ENCODE peak calls at places on chromosome 9, in four cellular contexts. I is GM12865, V is fibroblast of the aortic adventitia, Y is upper lobe of right lung. A is an unnamed sample.

GRCh38 chr9:12266758-12267157 is 426.4 kb upstream of the TYRP1 start:
- DNase-seq in I (no peak), V (no peak), Y (no peak), A (no peak)

GRCh38 chr9:78676623-78677022 is 379.7 kb downstream of the PSAT1 start:
- DNase-seq in I (no peak), V (peak; percentile 12), Y (no peak), A (no peak)

GRCh38 chr9:100515578-100516494 is 42.9 kb downstream of the TMEFF1 start:
- DNase-seq in I (no peak), V (peak; percentile 35), Y (no peak), A (peak; percentile 61)

GRCh38 chr9:88786291-88787054 is 204.8 kb upstream of the S1PR3 start:
- DNase-seq in I (no peak), V (peak; percentile 54), Y (no peak), A (peak; percentile 77)

GRCh38 chr9:129697111-129697955 is 31.9 kb downstream of the PRRX2 start:
- DNase-seq in I (no peak), V (peak; percentile 92), Y (no peak), A (peak; percentile 66)

GRCh38 chr9:134065720-134066419 is 2.0 kb downstream of the BRD3 start:
- DNase-seq in I (peak; percentile 91), V (peak; percentile 52), Y (peak; percentile 75), A (peak; percentile 65)

GRCh38 chr9:99922711-99923030 is 16.2 kb downstream of the STX17 start:
- DNase-seq in I (no peak), V (no peak), Y (no peak), A (no peak)

GRCh38 chr9:468766-469496 is 254.3 kb downstream of the DOCK8 start:
- DNase-seq in I (peak; percentile 25), V (peak; percentile 8), Y (no peak), A (no peak)

GRCh38 chr9:110753734-110754231 is 85.2 kb downstream of the MUSK start:
- DNase-seq in I (no peak), V (peak; percentile 88), Y (no peak), A (peak; percentile 70)

GRCh38 chr9:135296783-135297715 is 182.5 kb upstream of the PPP1R26 start:
- DNase-seq in I (no peak), V (no peak), Y (no peak), A (no peak)

GRCh38 chr9:32550046-32550608 is 2.0 kb upstream of the SMIM27 start:
- DNase-seq in I (no peak), V (peak; percentile 43), Y (no peak), A (peak; percentile 51)

GRCh38 chr9:124788542-124789217 is 11.7 kb downstream of the OLFML2A start:
- DNase-seq in I (no peak), V (no peak), Y (peak; percentile 16), A (no peak)

GRCh38 chr9:109101810-109102209 is 17.9 kb downstream of the TMEM245 start:
- DNase-seq in I (peak; percentile 80), V (peak; percentile 93), Y (no peak), A (peak; percentile 97)

GRCh38 chr9:84667571-84668203 is 1.8 kb upstream of the NTRK2 start:
- DNase-seq in I (peak; percentile 26), V (peak; percentile 12), Y (no peak), A (peak; percentile 51)

GRCh38 chr9:119709431-119709830 is 340.2 kb upstream of the BRINP1 start:
- DNase-seq in I (no peak), V (no peak), Y (no peak), A (no peak)

GRCh38 chr9:109115931-109116541 is 3.7 kb downstream of the TMEM245 start:
- DNase-seq in I (no peak), V (peak; percentile 65), Y (no peak), A (peak; percentile 51)

GRCh38 chr9:122213589-122214413 is 15.0 kb downstream of the LHX6 start:
- DNase-seq in I (peak; percentile 17), V (no peak), Y (peak; percentile 63), A (no peak)

GRCh38 chr9:128127568-128127989 is at the start of gene PTGES2:
- DNase-seq in I (peak; percentile 91), V (peak; percentile 83), Y (peak; percentile 92), A (peak; percentile 86)

GRCh38 chr9:131099088-131099611 is 2.8 kb downstream of the AIF1L start:
- DNase-seq in I (no peak), V (no peak), Y (no peak), A (no peak)

GRCh38 chr9:6758418-6759113 is 793 bp downstream of the KDM4C start:
- DNase-seq in I (peak; percentile 80), V (no peak), Y (peak; percentile 76), A (peak; percentile 32)

GRCh38 chr9:130117816-130118632 is 54.2 kb upstream of the NCS1 start:
- DNase-seq in I (no peak), V (peak; percentile 66), Y (no peak), A (peak; percentile 72)

GRCh38 chr9:111866976-111867375 is 29.6 kb upstream of the UGCG start:
- DNase-seq in I (no peak), V (peak; percentile 34), Y (no peak), A (peak; percentile 86)

GRCh38 chr9:92808726-92809451 is 44.3 kb upstream of the BICD2 start:
- DNase-seq in I (peak; percentile 67), V (peak; percentile 70), Y (peak; percentile 85), A (peak; percentile 76)

GRCh38 chr9:72396247-72397091 is 31.5 kb upstream of the ZFAND5 start:
- DNase-seq in I (no peak), V (peak; percentile 53), Y (no peak), A (peak; percentile 93)

GRCh38 chr9:71819115-71819739 is 50.9 kb upstream of the CEMIP2 start:
- DNase-seq in I (peak; percentile 41), V (peak; percentile 61), Y (no peak), A (peak; percentile 15)

GRCh38 chr9:4886698-4887097 is 94.0 kb downstream of the RCL1 start:
- DNase-seq in I (peak; percentile 69), V (no peak), Y (no peak), A (no peak)

GRCh38 chr9:8867148-8867547 is 1067.6 kb upstream of the DMAC1 start:
- DNase-seq in I (no peak), V (no peak), Y (no peak), A (no peak)

GRCh38 chr9:81590688-81591087 is 98.7 kb downstream of the TLE1 start:
- DNase-seq in I (no peak), V (no peak), Y (no peak), A (no peak)
- H3K4me3 ChIP-seq in I (no peak overlapping the region), V (no peak overlapping the region), Y (no peak overlapping the region), A (no peak overlapping the region)

GRCh38 chr9:132160802-132161742 is 786 bp upstream of the NTNG2 start:
- DNase-seq in I (peak; percentile 46), V (peak; percentile 80), Y (no peak), A (peak; percentile 76)
- H3K4me3 ChIP-seq in I (no peak overlapping the region), V (peak overlapping the region; percentile 73), Y (peak overlapping the region; percentile 65), A (peak overlapping the region; percentile 40)

DNA sequence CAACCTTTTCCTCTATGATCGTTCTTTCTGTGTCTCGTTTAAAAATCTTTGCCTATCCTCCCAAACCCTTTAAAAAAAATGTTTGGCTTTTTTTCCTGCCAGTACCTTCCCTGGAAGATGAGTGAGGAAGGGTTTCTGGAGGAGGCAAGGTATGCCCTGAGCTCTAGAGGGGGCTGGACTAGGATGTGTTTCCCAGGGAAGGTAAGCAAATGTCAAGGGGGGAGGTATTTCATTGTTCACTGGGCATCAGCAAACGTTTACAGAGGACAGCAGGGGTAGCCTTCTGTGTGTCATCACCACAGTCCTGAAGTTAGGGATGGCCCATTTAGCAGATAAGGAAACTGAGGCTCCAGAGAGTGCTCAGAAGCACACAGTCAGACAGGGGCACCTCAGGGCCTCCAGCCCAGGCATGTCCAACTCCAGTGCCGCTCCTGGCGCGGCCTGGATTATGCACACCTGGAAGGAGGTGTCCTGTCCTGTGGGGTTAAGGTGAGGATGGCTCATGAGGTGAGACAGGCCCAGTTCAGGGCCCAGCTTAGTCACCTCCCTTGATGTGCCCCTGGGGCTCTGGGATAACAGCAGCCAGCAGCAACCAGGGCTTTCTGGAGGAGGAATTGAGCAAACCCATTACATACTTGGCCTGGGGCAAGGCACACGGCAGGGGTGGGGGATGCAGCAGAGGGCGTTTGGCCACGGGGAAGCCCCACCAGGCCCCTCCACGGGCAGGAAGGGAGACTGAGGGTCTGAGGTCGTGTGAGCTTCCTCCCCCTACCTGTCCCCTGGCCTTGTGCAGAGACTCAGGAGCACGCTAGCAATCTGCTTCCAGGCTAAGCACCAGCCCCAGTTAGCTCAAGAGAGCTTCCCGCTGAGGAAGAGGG is 100.3 kb upstream of the LMX1B start:
- DNase-seq in I (no peak), V (no peak), Y (no peak), A (no peak)
- H3K4me3 ChIP-seq in I (no peak overlapping the region), V (no peak overlapping the region), Y (no peak overlapping the region), A (no peak overlapping the region)

DNA sequence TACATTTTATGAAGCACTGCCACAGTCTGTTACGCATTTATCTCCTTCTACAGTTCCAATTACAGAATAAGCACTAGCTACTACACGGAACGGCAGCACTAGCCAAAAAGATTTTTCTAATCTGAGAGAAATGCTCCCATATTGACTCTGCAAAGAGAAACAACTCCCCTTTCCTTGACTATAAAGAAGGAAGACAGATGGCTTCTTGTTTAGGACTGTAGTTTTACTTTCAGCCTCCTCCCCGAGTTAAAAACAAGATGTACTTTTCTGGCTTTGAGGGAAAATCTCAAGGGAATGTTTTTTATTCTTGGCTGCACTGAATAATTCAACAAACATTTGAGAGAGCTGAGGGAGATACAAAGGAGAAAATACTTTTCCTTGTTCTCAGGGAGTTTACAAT is 1.9 kb upstream of the SLC44A1 start:
- DNase-seq in I (no peak), V (peak; percentile 66), Y (no peak), A (peak; percentile 44)
- H3K4me3 ChIP-seq in I (no peak overlapping the region), V (peak overlapping the region; percentile 3), Y (no peak overlapping the region), A (no peak overlapping the region)

GRCh38 chr9:34591911-34592866 is 2.7 kb upstream of the CNTFR start:
- DNase-seq in I (no peak), V (no peak), Y (no peak), A (no peak)
- H3K4me3 ChIP-seq in I (no peak overlapping the region), V (no peak overlapping the region), Y (no peak overlapping the region), A (no peak overlapping the region)

GRCh38 chr9:10339152-10339551 is 273.6 kb downstream of the PTPRD start:
- DNase-seq in I (no peak), V (no peak), Y (no peak), A (no peak)
- H3K4me3 ChIP-seq in I (no peak overlapping the region), V (no peak overlapping the region), Y (no peak overlapping the region), A (no peak overlapping the region)

GRCh38 chr9:120868339-120868675 is 8.7 kb downstream of the PHF19 start:
- DNase-seq in I (no peak), V (peak; percentile 74), Y (no peak), A (no peak)
- H3K4me3 ChIP-seq in I (peak overlapping the region; percentile 54), V (peak overlapping the region; percentile 58), Y (peak overlapping the region; percentile 69), A (peak overlapping the region; percentile 33)

GRCh38 chr9:93827545-93828330 is 127.4 kb downstream of the BARX1 start:
- DNase-seq in I (peak; percentile 38), V (peak; percentile 29), Y (peak; percentile 78), A (peak; percentile 44)
- H3K4me3 ChIP-seq in I (no peak overlapping the region), V (no peak overlapping the region), Y (peak overlapping the region; percentile 32), A (no peak overlapping the region)

DNA sequence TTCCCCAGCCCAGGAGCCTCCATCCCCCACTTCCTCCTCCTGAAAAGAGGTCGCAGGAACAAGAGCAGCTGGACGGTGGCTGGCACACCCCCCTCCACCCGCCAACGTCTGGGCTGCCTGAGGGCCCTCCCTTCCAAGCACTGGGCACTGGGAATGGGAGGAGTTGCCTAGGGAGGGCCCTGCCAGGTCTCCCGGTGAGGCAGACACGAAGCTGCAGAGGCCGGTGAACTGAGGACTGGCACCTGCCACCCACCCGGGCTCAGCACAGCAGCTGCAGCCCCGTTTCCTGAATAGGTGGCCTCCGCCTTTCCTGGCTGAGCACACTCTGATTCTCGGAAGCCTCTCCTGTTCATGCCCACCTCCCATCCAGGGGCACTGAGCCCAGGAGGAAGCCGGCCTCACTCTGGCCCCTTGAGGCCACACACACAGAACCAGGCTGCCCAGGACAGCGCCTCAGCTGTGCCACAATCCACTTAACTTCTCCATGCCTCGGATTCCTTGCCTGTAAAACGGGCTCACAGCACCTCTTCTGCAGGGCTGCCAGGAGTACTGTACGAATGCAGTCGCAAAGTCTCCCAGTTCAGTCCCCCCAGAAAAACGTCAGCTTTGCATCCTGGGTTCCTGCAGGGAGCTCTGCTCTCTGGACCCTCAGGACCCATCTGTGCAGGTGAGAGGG is 1.3 kb downstream of the NPDC1 start:
- DNase-seq in I (no peak), V (no peak), Y (no peak), A (no peak)
- H3K4me3 ChIP-seq in I (no peak overlapping the region), V (peak overlapping the region; percentile 76), Y (peak overlapping the region; percentile 64), A (peak overlapping the region; percentile 44)

A was measured in fibroblast of lung.